ENCODE peak calls at places on chromosomes 12 and 14, in six cellular contexts. Y, A, I, L, E and O are unnamed samples.

GRCh38 chr12:75550401-75550851 is 39.0 kb upstream of the KRR1 start:
- DNase-seq in Y (no peak), A (no peak), I (no peak), L (no peak), E (no peak), O (no peak)

GRCh38 chr14:91405241-91405721 is 12.3 kb downstream of the CCDC88C start:
- DNase-seq in Y (no peak), A (no peak), I (no peak), L (no peak), E (no peak), O (no peak)

GRCh38 chr12:69225251-69225910 is 14.0 kb upstream of the CPSF6 start:
- DNase-seq in Y (no peak), A (no peak), I (no peak), L (no peak), E (no peak), O (no peak)

GRCh38 chr12:67720383-67720856 is 71.9 kb downstream of the DYRK2 start:
- DNase-seq in Y (peak), A (peak), I (no peak), L (no peak), E (peak), O (no peak)

GRCh38 chr12:94267907-94268575 is 119.7 kb downstream of the PLXNC1 start:
- DNase-seq in Y (no peak), A (no peak), I (no peak), L (no peak), E (peak), O (no peak)

GRCh38 chr12:76144253-76144564 is 59.7 kb upstream of the NAP1L1 start:
- DNase-seq in Y (no peak), A (no peak), I (no peak), L (no peak), E (peak), O (no peak)

GRCh38 chr14:85625925-85626585 is 96.1 kb downstream of the FLRT2 start:
- DNase-seq in Y (no peak), A (no peak), I (no peak), L (no peak), E (no peak), O (no peak)

GRCh38 chr12:57895337-57896138 is 45.8 kb upstream of the ATP23 start:
- DNase-seq in Y (no peak), A (peak), I (no peak), L (no peak), E (peak), O (no peak)

GRCh38 chr12:85979641-85980040 is 105.5 kb downstream of the NTS start:
- DNase-seq in Y (no peak), A (no peak), I (no peak), L (no peak), E (no peak), O (no peak)